ENCODE peak calls at places on chromosome 3, in ten cellular contexts. R is right atrium auricular region, J is SJSA1, M is RWPE2, P is fibroblast of lung, X is WERI-Rb-1, A is adipocyte, U is lung, B is NT2/D1, T is aorta. I is an unnamed sample.

GRCh38 chr3:30081904-30082303 is 524.5 kb upstream of the TGFBR2 start:
- DNase-seq in X (no peak), U (no peak), R (no peak), J (no peak), B (no peak), T (no peak), P (no peak), A (no peak), M (no peak), I (no peak)

GRCh38 chr3:126468028-126468891 is 7.4 kb downstream of the ZXDC start:
- DNase-seq in T (peak; percentile 58), A (peak; percentile 22), U (peak; percentile 51), B (no peak), M (peak; percentile 27), P (no peak), X (no peak), J (no peak), R (no peak), I (no peak)

GRCh38 chr3:197249542-197249941 is 48.9 kb downstream of the DLG1 start:
- DNase-seq in U (no peak), T (no peak), X (no peak), R (no peak), J (no peak), P (no peak), B (no peak), A (no peak), M (no peak), I (no peak)

GRCh38 chr3:45453887-45454286 is 65.5 kb downstream of the LARS2 start:
- DNase-seq in B (no peak), T (no peak), P (no peak), M (no peak), U (no peak), J (no peak), R (no peak), A (no peak), X (no peak), I (no peak)

GRCh38 chr3:94522488-94522887 is 459.6 kb downstream of the NSUN3 start:
- DNase-seq in U (no peak), P (no peak), A (no peak), T (no peak), B (no peak), X (no peak), M (no peak), R (no peak), J (no peak), I (no peak)

GRCh38 chr3:121979734-121980449 is 42.2 kb downstream of the ILDR1 start:
- DNase-seq in B (no peak), T (no peak), R (no peak), J (no peak), U (no peak), X (no peak), A (peak; percentile 42), P (no peak), M (no peak), I (no peak)

GRCh38 chr3:64853456-64853855 is 165.7 kb upstream of the ADAMTS9 start:
- DNase-seq in X (no peak), A (no peak), J (no peak), R (no peak), T (no peak), B (no peak), P (no peak), M (no peak), U (no peak), I (no peak)

GRCh38 chr3:175338775-175339535 is 479.8 kb downstream of the NAALADL2 start:
- DNase-seq in B (no peak), M (no peak), J (peak; percentile 19), R (no peak), U (peak; percentile 78), P (peak; percentile 91), X (no peak), A (peak; percentile 74), T (no peak), I (no peak)

GRCh38 chr3:40476478-40477470 is at the start of gene ZNF619:
- DNase-seq in M (peak; percentile 69), A (peak; percentile 88), J (peak; percentile 74), B (no peak), X (peak; percentile 73), T (peak; percentile 92), P (peak; percentile 72), U (peak; percentile 77), R (peak; percentile 73), I (peak; percentile 77)

GRCh38 chr3:10391391-10391790 is 70.5 kb upstream of the SEC13 start:
- DNase-seq in X (no peak), P (no peak), M (no peak), J (no peak), B (no peak), A (no peak), T (no peak), U (no peak), R (no peak), I (no peak)

GRCh38 chr3:10432156-10432845 is 73.1 kb downstream of the ATP2B2 start:
- DNase-seq in P (no peak), B (no peak), T (no peak), R (no peak), M (no peak), X (no peak), U (no peak), A (no peak), J (no peak), I (no peak)

GRCh38 chr3:98541695-98542094 is 9.9 kb downstream of the GPR15 start:
- DNase-seq in T (no peak), P (no peak), J (no peak), U (no peak), M (no peak), X (no peak), B (no peak), A (no peak), R (no peak), I (no peak)

GRCh38 chr3:192830279-192831110 is 87.2 kb downstream of the MB21D2 start:
- DNase-seq in T (no peak), X (no peak), A (no peak), M (no peak), P (peak; percentile 60), R (no peak), U (no peak), J (no peak), B (no peak), I (no peak)

GRCh38 chr3:111338059-111338698 is 203.8 kb upstream of the CD96 start:
- DNase-seq in P (peak; percentile 68), M (no peak), X (peak; percentile 74), B (peak; percentile 67), R (peak; percentile 59), J (peak; percentile 44), T (no peak), A (peak; percentile 90), U (peak; percentile 61), I (no peak)

GRCh38 chr3:125280966-125281365 is 68.4 kb upstream of the SLC12A8 start:
- DNase-seq in R (no peak), P (peak; percentile 89), B (peak; percentile 18), T (no peak), J (no peak), U (no peak), X (no peak), A (peak; percentile 36), M (no peak), I (peak; percentile 24)

GRCh38 chr3:45665101-45665572 is 24.1 kb upstream of the SACM1L start:
- DNase-seq in J (no peak), P (no peak), B (peak; percentile 75), X (peak; percentile 49), R (no peak), T (no peak), A (peak; percentile 38), M (no peak), U (no peak), I (no peak)

GRCh38 chr3:197793246-197793645 is 2.2 kb downstream of the LRCH3 start:
- DNase-seq in T (no peak), B (no peak), A (peak; percentile 64), J (no peak), U (no peak), R (no peak), P (peak; percentile 54), X (no peak), M (no peak), I (no peak)

GRCh38 chr3:147089286-147089685 is 317.1 kb downstream of the ZIC4 start:
- DNase-seq in U (no peak), X (no peak), B (no peak), R (no peak), A (no peak), M (no peak), P (no peak), T (no peak), J (no peak), I (no peak)

GRCh38 chr3:182789371-182789770 is 3.9 kb upstream of the ATP11B start:
- DNase-seq in T (no peak), R (no peak), M (no peak), P (no peak), J (no peak), U (no peak), B (no peak), A (peak; percentile 43), X (no peak), I (no peak)

GRCh38 chr3:174810256-174810655 is 48.9 kb upstream of the NAALADL2 start:
- DNase-seq in B (no peak), T (no peak), U (no peak), X (no peak), M (no peak), R (no peak), A (no peak), J (no peak), P (no peak), I (no peak)

GRCh38 chr3:135125171-135125801 is 330.2 kb downstream of the EPHB1 start:
- DNase-seq in J (peak; percentile 4), M (no peak), P (peak; percentile 26), R (no peak), B (peak; percentile 43), T (no peak), A (peak; percentile 54), U (no peak), X (no peak), I (no peak)

GRCh38 chr3:12437861-12438260 is 46.4 kb upstream of the TSEN2 start:
- DNase-seq in U (no peak), B (no peak), T (no peak), A (no peak), J (no peak), X (no peak), R (peak; percentile 50), P (no peak), M (no peak), I (no peak)
- H3K27me3 ChIP-seq in U (no peaks in the 10 kb centered on the region), B (peaks cover 2% of the 10 kb centered on the region), T (no peaks in the 10 kb centered on the region), A (no peaks in the 10 kb centered on the region), J (peaks cover 6% of the 10 kb centered on the region), X (no peaks in the 10 kb centered on the region), R (no peaks in the 10 kb centered on the region), P (no peaks in the 10 kb centered on the region), M (no peaks in the 10 kb centered on the region), I (peaks cover 11% of the 10 kb centered on the region)

GRCh38 chr3:42264399-42265058 is 1.5 kb downstream of the CCK start:
- DNase-seq in P (peak; percentile 39), A (peak; percentile 49), M (peak; percentile 77), B (no peak), T (no peak), R (no peak), J (no peak), X (peak; percentile 57), U (peak; percentile 38), I (peak; percentile 90)
- H3K27me3 ChIP-seq in P (peaks cover 39% of the 10 kb centered on the region), A (peaks cover 50% of the 10 kb centered on the region), M (peaks cover 23% of the 10 kb centered on the region), B (peaks cover 22% of the 10 kb centered on the region), T (no peaks in the 10 kb centered on the region), R (peaks cover 17% of the 10 kb centered on the region), J (peaks cover 51% of the 10 kb centered on the region), X (peaks cover 30% of the 10 kb centered on the region), U (peaks cover 6% of the 10 kb centered on the region), I (peaks cover 24% of the 10 kb centered on the region)

GRCh38 chr3:139937674-139938279 is 2.8 kb downstream of the CLSTN2 start:
- DNase-seq in B (no peak), T (no peak), X (peak; percentile 44), P (peak; percentile 22), U (no peak), A (peak; percentile 81), M (no peak), J (peak; percentile 33), R (no peak), I (peak; percentile 10)
- H3K27me3 ChIP-seq in B (peaks cover 27% of the 10 kb centered on the region), T (no peaks in the 10 kb centered on the region), X (no peaks in the 10 kb centered on the region), P (peaks cover 11% of the 10 kb centered on the region), U (peaks cover 7% of the 10 kb centered on the region), A (peaks cover 19% of the 10 kb centered on the region), M (peaks cover 47% of the 10 kb centered on the region), J (peaks cover 36% of the 10 kb centered on the region), R (no peaks in the 10 kb centered on the region), I (peaks cover 4% of the 10 kb centered on the region)

GRCh38 chr3:104530934-104531333 is 835.8 kb upstream of the ALCAM start:
- DNase-seq in B (no peak), M (no peak), P (no peak), X (no peak), J (no peak), R (no peak), A (no peak), T (no peak), U (no peak), I (no peak)
- H3K27me3 ChIP-seq in B (no peaks in the 10 kb centered on the region), M (no peaks in the 10 kb centered on the region), P (no peaks in the 10 kb centered on the region), X (no peaks in the 10 kb centered on the region), J (no peaks in the 10 kb centered on the region), R (no peaks in the 10 kb centered on the region), A (no peaks in the 10 kb centered on the region), T (no peaks in the 10 kb centered on the region), U (no peaks in the 10 kb centered on the region), I (no peaks in the 10 kb centered on the region)